ENCODE peak calls at places on chromosomes 4 and X, in nine cellular contexts. Y is CD4-positive, CD25-positive, alpha-beta regulatory T cell; I is stimulated activated naive CD8-positive, alpha-beta T cell treated with anti-CD3 and anti-CD28 coated beads, Interleukin-15, Interleukin-2, amounts not matched to agents 100 U/mL and 50 U/mL, for 24 hours; B is Calu3; O is H9; U is NCI-H1092 treated with DMSO at 0.1 percent for 48 hours; P is activated CD4-positive, CD25-positive, alpha-beta regulatory T cell; J is activated gamma-delta T cell treated with Interleukin-2 at 50 U/mL for 16 hours; A is lung microvascular endothelial cell. F is an unnamed sample.

GRCh38 chr4:17117746-17118145 is 219.3 kb upstream of the LDB2 start:
- DNase-seq in B (no peak), A (no peak), J (no peak), U (no peak), Y (no peak), P (no peak), I (no peak), O (no peak), F (no peak)

GRCh38 chr4:151801547-151802516 is 41.0 kb upstream of the GATB start:
- DNase-seq in O (peak), I (peak), A (peak), J (peak), Y (peak), P (peak), B (peak), U (peak), F (peak)

GRCh38 chr4:39823193-39823592 is 125.3 kb downstream of the UBE2K start:
- DNase-seq in A (no peak), Y (no peak), J (no peak), P (no peak), U (no peak), B (no peak), I (no peak), O (no peak), F (no peak)

GRCh38 chrX:132614297-132614696 is 125.5 kb upstream of the MBNL3 start:
- DNase-seq in Y (no peak), P (no peak), A (no peak), B (peak), U (peak), O (peak), J (no peak), I (no peak), F (no peak)

GRCh38 chr4:137768196-137768595 is 235.9 kb upstream of the PCDH18 start:
- DNase-seq in B (no peak), U (no peak), Y (no peak), P (no peak), O (no peak), A (no peak), J (no peak), I (no peak), F (no peak)

GRCh38 chr4:185573651-185574199 is 38.4 kb upstream of the PDLIM3 start:
- DNase-seq in Y (no peak), J (no peak), B (peak), U (no peak), I (no peak), A (peak), O (peak), P (no peak), F (peak)

GRCh38 chr4:108045687-108046024 is 56.0 kb downstream of the HADH start:
- DNase-seq in U (peak), Y (no peak), P (peak), J (no peak), I (no peak), B (no peak), A (no peak), O (no peak), F (no peak)

GRCh38 chr4:153789741-153790651 is 1.1 kb upstream of the SFRP2 start:
- DNase-seq in B (no peak), O (peak), Y (no peak), A (no peak), I (no peak), U (no peak), P (no peak), J (no peak), F (peak)

GRCh38 chrX:38974542-38974941 is 173.3 kb downstream of the MID1IP1 start:
- DNase-seq in U (no peak), B (no peak), P (no peak), A (no peak), I (no peak), Y (no peak), J (no peak), O (no peak), F (no peak)

GRCh38 chr4:2058264-2059033 is 678 bp upstream of the NAT8L start:
- DNase-seq in Y (no peak), P (no peak), O (peak), A (no peak), B (no peak), I (no peak), J (no peak), U (peak), F (no peak)

GRCh38 chr4:185862340-185862739 is 50.3 kb upstream of the SORBS2 start:
- DNase-seq in A (no peak), B (no peak), I (no peak), J (no peak), Y (no peak), P (no peak), O (no peak), U (no peak), F (no peak)

GRCh38 chr4:87033902-87034301 is 99.1 kb downstream of the AFF1 start:
- DNase-seq in O (peak), J (no peak), P (no peak), Y (no peak), U (no peak), B (no peak), I (no peak), A (no peak), F (peak)

GRCh38 chr4:913280-913618 is 18.9 kb downstream of the GAK start:
- DNase-seq in J (no peak), O (no peak), U (no peak), P (no peak), A (no peak), B (no peak), Y (no peak), I (no peak), F (no peak)

GRCh38 chrX:100319716-100320115 is 90.4 kb downstream of the PCDH19 start:
- DNase-seq in U (no peak), O (no peak), P (no peak), A (no peak), I (no peak), Y (no peak), B (no peak), J (no peak), F (no peak)

GRCh38 chrX:125998432-125998831 is 167.7 kb downstream of the DCAF12L2 start:
- DNase-seq in B (no peak), O (no peak), U (no peak), I (no peak), J (no peak), A (no peak), P (no peak), Y (no peak), F (peak)

GRCh38 chr4:108359130-108359709 is 190.5 kb upstream of the LEF1 start:
- DNase-seq in P (no peak), J (no peak), I (no peak), B (no peak), Y (no peak), U (no peak), O (no peak), A (no peak), F (no peak)

GRCh38 chrX:153554519-153555167 is 37.2 kb downstream of the ATP2B3 start:
- DNase-seq in O (peak), A (peak), I (peak), Y (peak), B (peak), U (peak), J (peak), P (peak), F (peak)

GRCh38 chrX:34146906-34147305 is 14.8 kb upstream of the FAM47A start:
- DNase-seq in Y (no peak), U (no peak), I (no peak), O (no peak), P (no peak), J (no peak), B (no peak), A (no peak), F (no peak)